ENCODE peak calls at places on chromosomes 1 and 21, in seven cellular contexts. C is A549; S is activated T-helper 1 cell treated with anti-CD3 and anti-CD28 coated beads, Interleukin-12 subunit alpha, Interleukin-12 subunit beta, Interleukin-2, Interleukin-4 antibody, amounts not matched to agents 30 ng/mL and 10 ng/mL and 1 ng/mL, durations not matched to agents 14 hours and 24 hours and 36 hours; L is stimulated activated CD8-positive, alpha-beta memory T cell treated with anti-CD3 and anti-CD28 coated beads, Interleukin-4, amount 100 ng/mL, for 1 hour; D is mucosa of gallbladder; V is WTC11; M is GM04504. B is an unnamed sample.

GRCh38 chr1:207279683-207280082 is 41.8 kb upstream of the CD55 start:
- DNase-seq in C (no peak), S (no peak), V (no peak), D (no peak), M (no peak), L (no peak), B (no peak)

GRCh38 chr1:8903410-8903809 is 24.9 kb upstream of the ENO1 start:
- DNase-seq in L (no peak), M (no peak), D (no peak), C (no peak), S (no peak), V (no peak), B (no peak)

GRCh38 chr1:80217377-80217986 is 1211.0 kb upstream of the ADGRL4 start:
- DNase-seq in C (peak; percentile 11), L (no peak), M (no peak), D (peak; percentile 19), V (no peak), S (no peak), B (peak; percentile 40)

GRCh38 chr1:235511470-235512240 is 7.4 kb upstream of the B3GALNT2 start:
- DNase-seq in L (no peak), D (no peak), M (no peak), V (no peak), C (no peak), S (no peak), B (no peak)

GRCh38 chr1:178723541-178723940 is 1.5 kb upstream of the RALGPS2 start:
- DNase-seq in L (no peak), D (no peak), S (no peak), C (no peak), M (no peak), V (no peak), B (no peak)

GRCh38 chr21:36134820-36135390 is at the start of gene CBR3:
- DNase-seq in C (peak; percentile 45), S (peak; percentile 61), D (peak; percentile 45), M (no peak), L (no peak), V (peak; percentile 30), B (no peak)

GRCh38 chr1:80799457-80799856 is 1001.3 kb upstream of the ADGRL2 start:
- DNase-seq in D (no peak), V (peak; percentile 82), M (no peak), S (no peak), L (no peak), C (no peak), B (no peak)

GRCh38 chr1:84164567-84165021 is 20.5 kb downstream of the PRKACB start:
- DNase-seq in C (no peak), D (no peak), L (no peak), S (no peak), M (no peak), V (no peak), B (peak; percentile 70)

GRCh38 chr1:100955322-100955721 is 59.4 kb downstream of the SLC30A7 start:
- DNase-seq in M (peak; percentile 81), C (no peak), S (no peak), D (no peak), V (no peak), L (no peak), B (no peak)

GRCh38 chr1:100793661-100794060 is 74.1 kb downstream of the VCAM1 start:
- DNase-seq in V (no peak), L (no peak), M (no peak), D (no peak), S (no peak), C (no peak), B (no peak)

GRCh38 chr1:151144474-151145157 is 1.8 kb downstream of the SEMA6C start:
- DNase-seq in D (no peak), C (no peak), L (no peak), M (no peak), V (no peak), S (no peak), B (no peak)